ENCODE peak calls at places on chromosomes 3 and 15, in four cellular contexts. One of them, this sample, is unnamed.
A peak's percentile ranks its signal among the peaks of the same experiment; 100 is the strongest.

GRCh38 chr15:78046796-78047341 is 30.6 kb downstream of the TBC1D2B start:
- DNase-seq in HepG2: no peak
- DNase-seq in A549: no peak
- DNase-seq in GM12878: no peak
- DNase-seq in this sample: no peak

GRCh38 chr3:33791477-33792166 is 6.8 kb upstream of the PDCD6IP start:
- DNase-seq in HepG2: peak; percentile 38
- DNase-seq in A549: peak; percentile 37
- DNase-seq in GM12878: no peak
- DNase-seq in this sample: no peak

GRCh38 chr15:40743466-40743865 is 11.6 kb downstream of the RMDN3 start:
- DNase-seq in HepG2: no peak
- DNase-seq in A549: no peak
- DNase-seq in GM12878: no peak
- DNase-seq in this sample: no peak

GRCh38 chr3:39192490-39193092 is at the start of gene XIRP1:
- DNase-seq in HepG2: no peak
- DNase-seq in A549: no peak
- DNase-seq in GM12878: no peak
- DNase-seq in this sample: no peak

GRCh38 chr15:58865420-58865880 is 68.0 kb downstream of the SLTM start:
- DNase-seq in HepG2: peak; percentile 64
- DNase-seq in A549: no peak
- DNase-seq in GM12878: no peak
- DNase-seq in this sample: no peak

GRCh38 chr15:58856090-58856489 is 77.4 kb downstream of the SLTM start:
- DNase-seq in HepG2: no peak
- DNase-seq in A549: no peak
- DNase-seq in GM12878: no peak
- DNase-seq in this sample: no peak

GRCh38 chr3:185361920-185362319 is 1.0 kb upstream of the MAP3K13 start:
- DNase-seq in HepG2: no peak
- DNase-seq in A549: no peak
- DNase-seq in GM12878: no peak
- DNase-seq in this sample: no peak

GRCh38 chr3:129037093-129037419 is 23.5 kb upstream of the GP9 start:
- DNase-seq in HepG2: no peak
- DNase-seq in A549: no peak
- DNase-seq in GM12878: no peak
- DNase-seq in this sample: peak; percentile 6

GRCh38 chr15:56968256-56968655 is 49.8 kb downstream of the TCF12 start:
- DNase-seq in HepG2: no peak
- DNase-seq in A549: no peak
- DNase-seq in GM12878: no peak
- DNase-seq in this sample: no peak

GRCh38 chr15:64938192-64938591 is 26.5 kb downstream of the ANKDD1A start:
- DNase-seq in HepG2: peak; percentile 77
- DNase-seq in A549: no peak
- DNase-seq in GM12878: no peak
- DNase-seq in this sample: no peak
- TF ChIP-seq PBX3 in HepG2: no peak
- TF ChIP-seq PBX3 in A549: no peak
- TF ChIP-seq PBX3 in GM12878: no peak
- TF ChIP-seq PBX3 in this sample: no peak

GRCh38 chr15:51649659-51650521 is 27.3 kb upstream of the DMXL2 start:
- DNase-seq in HepG2: peak; percentile 68
- DNase-seq in A549: peak; percentile 75
- DNase-seq in GM12878: peak; percentile 63
- DNase-seq in this sample: peak; percentile 71
- TF ChIP-seq PBX3 in HepG2: no peak
- TF ChIP-seq PBX3 in A549: no peak
- TF ChIP-seq PBX3 in GM12878: no peak
- TF ChIP-seq PBX3 in this sample: no peak

GRCh38 chr15:39587910-39588530 is 7.1 kb downstream of the THBS1 start:
- DNase-seq in HepG2: no peak
- DNase-seq in A549: no peak
- DNase-seq in GM12878: no peak
- DNase-seq in this sample: no peak
- TF ChIP-seq PBX3 in HepG2: no peak
- TF ChIP-seq PBX3 in A549: no peak
- TF ChIP-seq PBX3 in GM12878: no peak
- TF ChIP-seq PBX3 in this sample: no peak

GRCh38 chr3:78873641-78874040 is 894.2 kb downstream of the ROBO1 start:
- DNase-seq in HepG2: no peak
- DNase-seq in A549: no peak
- DNase-seq in GM12878: no peak
- DNase-seq in this sample: no peak
- TF ChIP-seq PBX3 in HepG2: no peak
- TF ChIP-seq PBX3 in A549: no peak
- TF ChIP-seq PBX3 in GM12878: no peak
- TF ChIP-seq PBX3 in this sample: no peak

GRCh38 chr3:50122071-50122470 is 33.1 kb upstream of the SEMA3F start:
- DNase-seq in HepG2: peak; percentile 14
- DNase-seq in A549: no peak
- DNase-seq in GM12878: no peak
- DNase-seq in this sample: no peak
- TF ChIP-seq PBX3 in HepG2: no peak
- TF ChIP-seq PBX3 in A549: no peak
- TF ChIP-seq PBX3 in GM12878: no peak
- TF ChIP-seq PBX3 in this sample: no peak

DNA sequence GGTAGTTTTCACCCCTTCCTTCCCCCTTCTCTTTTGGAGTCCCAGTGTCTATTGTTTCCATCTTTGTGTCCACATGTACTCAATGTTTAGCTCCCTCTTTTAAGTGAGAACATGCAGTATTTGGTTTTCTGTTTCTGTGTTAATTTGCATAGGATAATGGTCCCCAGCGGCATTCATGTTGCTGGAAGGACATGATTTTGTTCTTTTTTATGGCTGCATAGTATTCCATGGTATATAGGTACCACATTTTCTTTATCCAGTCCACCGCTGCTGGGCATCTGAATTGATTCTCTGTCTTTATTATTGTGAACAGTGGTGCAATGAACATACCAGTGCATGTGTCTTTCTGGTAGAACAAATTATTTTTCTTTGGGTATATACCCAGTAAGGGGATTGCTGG is 7.7 kb upstream of the HDGFL3 start:
- DNase-seq in HepG2: no peak
- DNase-seq in A549: no peak
- DNase-seq in GM12878: no peak
- DNase-seq in this sample: no peak
- TF ChIP-seq PBX3 in HepG2: no peak
- TF ChIP-seq PBX3 in A549: no peak
- TF ChIP-seq PBX3 in GM12878: no peak
- TF ChIP-seq PBX3 in this sample: no peak